ENCODE peak calls at places on chromosomes 1 and 21, in five cellular contexts. I, B, C, F and G are unnamed samples.

GRCh38 chr1:22326931-22327330 is 124.7 kb upstream of the ZBTB40 start:
- DNase-seq in I (peak; percentile 20), B (no peak), C (no peak), F (no peak), G (no peak)

GRCh38 chr1:56817716-56818463 is 1.3 kb downstream of the FYB2 start:
- DNase-seq in I (no peak), F (no peak), C (no peak), B (no peak), G (no peak)

GRCh38 chr1:162128693-162129356 is 59.3 kb downstream of the NOS1AP start:
- DNase-seq in C (no peak), B (no peak), I (no peak), F (no peak), G (no peak)

GRCh38 chr1:174998569-174999215 is 1.1 kb upstream of the CACYBP start:
- DNase-seq in C (peak; percentile 48), F (peak; percentile 57), B (peak; percentile 55), I (peak; percentile 91), G (peak; percentile 64)

GRCh38 chr1:173405758-173406344 is 71.3 kb upstream of the PRDX6 start:
- DNase-seq in B (no peak), F (peak; percentile 66), C (peak; percentile 50), I (no peak), G (no peak)

GRCh38 chr1:66278260-66279046 is 255.5 kb upstream of the SGIP1 start:
- DNase-seq in B (no peak), C (no peak), I (no peak), F (peak; percentile 51), G (no peak)

GRCh38 chr1:55280731-55281130 is 65.6 kb upstream of the USP24 start:
- DNase-seq in I (no peak), B (no peak), C (no peak), F (peak; percentile 77), G (no peak)

GRCh38 chr1:77392486-77392885 is 110.7 kb downstream of the AK5 start:
- DNase-seq in C (no peak), B (no peak), I (no peak), F (no peak), G (no peak)

GRCh38 chr1:117009132-117009531 is 7.6 kb downstream of the CD101 start:
- DNase-seq in I (no peak), C (peak; percentile 81), B (no peak), F (peak; percentile 55), G (no peak)

GRCh38 chr1:92168657-92169056 is 49.1 kb upstream of the C1orf146 start:
- DNase-seq in F (no peak), I (peak; percentile 95), C (no peak), B (no peak), G (no peak)

GRCh38 chr21:35565204-35565611 is 495.1 kb downstream of the SETD4 start:
- DNase-seq in B (no peak), F (peak; percentile 89), I (no peak), C (peak; percentile 87), G (peak; percentile 12)

GRCh38 chr1:176541663-176542062 is 78.7 kb downstream of the PAPPA2 start:
- DNase-seq in B (no peak), C (no peak), F (no peak), I (no peak), G (no peak)